ENCODE peak calls at places on chromosomes 2 and 18, in four cellular contexts. One of them, this sample, is unnamed. For H3K27me3, the result is how much of the 10 kb centered on the place peaks cover.

GRCh38 chr2:53381271-53381670 is 386.3 kb upstream of the CHAC2 start:
- DNase-seq in colonic mucosa: no peak
- DNase-seq in testis: no peak
- DNase-seq in GM06990: no peak
- DNase-seq in this sample: no peak

GRCh38 chr2:241869087-241869961 is at the start of gene RTP5:
- DNase-seq in colonic mucosa: no peak
- DNase-seq in testis: no peak
- DNase-seq in GM06990: no peak
- DNase-seq in this sample: no peak

GRCh38 chr18:39951321-39951720 is 2003.7 kb upstream of the PIK3C3 start:
- DNase-seq in testis: no peak
- DNase-seq in colonic mucosa: no peak
- DNase-seq in GM06990: no peak
- DNase-seq in this sample: no peak

GRCh38 chr2:39275016-39275415 is 31.2 kb upstream of the CDKL4 start:
- DNase-seq in testis: no peak
- DNase-seq in GM06990: no peak
- DNase-seq in colonic mucosa: no peak
- DNase-seq in this sample: no peak

GRCh38 chr18:73785276-73785675 is 362.4 kb downstream of the FBXO15 start:
- DNase-seq in colonic mucosa: no peak
- DNase-seq in testis: no peak
- DNase-seq in GM06990: no peak
- DNase-seq in this sample: no peak

GRCh38 chr2:43274055-43274454 is 47.6 kb upstream of the ZFP36L2 start:
- DNase-seq in colonic mucosa: no peak
- DNase-seq in testis: no peak
- DNase-seq in GM06990: no peak
- DNase-seq in this sample: no peak

GRCh38 chr2:134435505-134435904 is 181.6 kb downstream of the MGAT5 start:
- DNase-seq in colonic mucosa: no peak
- DNase-seq in testis: no peak
- DNase-seq in GM06990: no peak
- DNase-seq in this sample: no peak

GRCh38 chr2:89784960-89785359 is 1093.5 kb downstream of the RPIA start:
- DNase-seq in GM06990: no peak
- DNase-seq in testis: no peak
- DNase-seq in colonic mucosa: no peak
- DNase-seq in this sample: no peak

GRCh38 chr2:39530423-39530866 is 93.4 kb upstream of the MAP4K3 start:
- DNase-seq in GM06990: no peak
- DNase-seq in testis: no peak
- DNase-seq in colonic mucosa: no peak
- DNase-seq in this sample: no peak

GRCh38 chr2:27306657-27307544 is 1.3 kb downstream of the UCN start:
- DNase-seq in testis: no peak
- DNase-seq in GM06990: no peak
- DNase-seq in colonic mucosa: no peak
- DNase-seq in this sample: no peak

GRCh38 chr18:57427429-57428181 is 7.6 kb upstream of the ONECUT2 start:
- DNase-seq in colonic mucosa: no peak
- DNase-seq in testis: peak
- DNase-seq in GM06990: no peak
- DNase-seq in this sample: no peak

GRCh38 chr2:96842600-96842999 is 1.2 kb downstream of the ANKRD23 start:
- DNase-seq in GM06990: no peak
- DNase-seq in testis: no peak
- DNase-seq in colonic mucosa: no peak
- DNase-seq in this sample: no peak

GRCh38 chr2:177602611-177603164 is 210.1 kb downstream of the AGPS start:
- DNase-seq in testis: no peak
- DNase-seq in colonic mucosa: peak
- DNase-seq in GM06990: no peak
- DNase-seq in this sample: no peak

GRCh38 chr2:231200805-231201474 is 2.5 kb downstream of the ARMC9 start:
- DNase-seq in GM06990: no peak
- DNase-seq in colonic mucosa: no peak
- DNase-seq in testis: no peak
- DNase-seq in this sample: no peak

GRCh38 chr2:45758018-45758417 is 106.5 kb downstream of the PRKCE start:
- DNase-seq in colonic mucosa: no peak
- DNase-seq in GM06990: no peak
- DNase-seq in testis: no peak
- DNase-seq in this sample: no peak

GRCh38 chr2:45754087-45755015 is 102.9 kb downstream of the PRKCE start:
- DNase-seq in colonic mucosa: no peak
- DNase-seq in testis: no peak
- DNase-seq in GM06990: no peak
- DNase-seq in this sample: no peak

GRCh38 chr2:45759310-45759851 is 107.9 kb downstream of the PRKCE start:
- DNase-seq in GM06990: no peak
- DNase-seq in colonic mucosa: no peak
- DNase-seq in testis: no peak
- DNase-seq in this sample: no peak

GRCh38 chr2:45753381-45753780 is 101.9 kb downstream of the PRKCE start:
- DNase-seq in GM06990: no peak
- DNase-seq in testis: no peak
- DNase-seq in colonic mucosa: no peak
- DNase-seq in this sample: no peak

DNA sequence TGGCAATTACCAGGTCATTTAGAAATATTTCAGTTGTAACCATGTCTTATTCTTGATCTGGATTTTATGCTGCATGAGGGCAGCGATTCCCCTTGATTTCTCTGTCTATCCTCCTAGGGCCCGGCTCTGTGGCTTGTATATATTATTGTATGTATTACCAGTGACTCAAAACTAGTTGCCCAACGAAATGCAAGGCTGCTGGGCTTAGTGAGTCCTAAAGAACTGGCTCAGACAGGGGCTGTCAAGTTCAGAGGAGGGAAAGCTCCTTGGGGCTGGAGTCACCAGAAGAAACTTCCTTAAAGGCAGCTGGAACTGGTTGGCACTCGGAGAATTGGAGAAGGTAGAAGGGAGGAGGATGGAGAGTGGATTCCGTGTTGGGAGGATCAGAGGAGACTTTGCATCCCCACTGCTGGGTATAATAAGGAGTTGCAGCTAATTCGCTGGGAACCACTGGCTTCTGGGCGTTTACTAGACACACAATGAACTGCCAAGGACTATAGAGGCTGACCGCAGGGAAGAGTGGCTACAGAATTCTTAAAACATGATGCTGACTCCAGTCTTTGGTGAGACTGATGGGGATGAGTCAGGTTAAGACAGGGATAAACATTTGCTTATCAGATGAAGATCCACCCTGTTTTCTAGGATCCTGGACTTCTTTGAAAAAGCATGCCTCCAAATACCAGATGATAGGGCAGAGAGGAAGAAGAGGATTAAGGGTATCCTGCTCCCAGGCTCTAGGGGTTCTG is 104.3 kb downstream of the PRKCE start:
- DNase-seq in GM06990: no peak
- DNase-seq in colonic mucosa: no peak
- DNase-seq in testis: no peak
- DNase-seq in this sample: no peak
- H3K4me3 ChIP-seq in GM06990: no peak
- H3K4me3 ChIP-seq in colonic mucosa: no peak
- H3K4me3 ChIP-seq in testis: no peak
- H3K4me3 ChIP-seq in this sample: no peak

DNA sequence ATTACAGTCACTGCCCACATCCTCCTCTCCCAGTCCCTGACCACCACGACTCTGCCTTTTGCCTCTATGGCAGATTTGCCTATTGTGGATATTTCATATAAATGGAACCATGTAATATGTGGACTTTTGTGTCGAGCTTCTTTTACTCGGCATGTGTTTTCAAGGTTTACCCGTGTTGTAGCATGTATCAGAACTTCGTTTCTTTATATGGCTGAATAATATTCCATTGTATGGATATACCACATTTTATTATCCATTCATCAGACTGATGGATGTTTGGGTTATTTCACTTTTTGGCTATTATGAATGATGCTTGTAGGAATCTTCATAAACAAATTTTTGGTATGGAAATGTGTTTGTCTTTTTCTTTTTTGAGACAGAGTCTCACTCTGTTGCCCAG is 24.2 kb upstream of the E2F6 start:
- DNase-seq in colonic mucosa: no peak
- DNase-seq in testis: no peak
- DNase-seq in GM06990: no peak
- DNase-seq in this sample: no peak
- H3K27me3 ChIP-seq in colonic mucosa: under half
- H3K27me3 ChIP-seq in testis: under half
- H3K27me3 ChIP-seq in GM06990: under half
- H3K27me3 ChIP-seq in this sample: under half

GRCh38 chr2:85741811-85742507 is 11.8 kb upstream of the ATOH8 start:
- DNase-seq in testis: no peak
- DNase-seq in GM06990: no peak
- DNase-seq in colonic mucosa: peak
- DNase-seq in this sample: peak
- H3K4me3 ChIP-seq in testis: no peak
- H3K4me3 ChIP-seq in GM06990: no peak
- H3K4me3 ChIP-seq in colonic mucosa: no peak
- H3K4me3 ChIP-seq in this sample: no peak

DNA sequence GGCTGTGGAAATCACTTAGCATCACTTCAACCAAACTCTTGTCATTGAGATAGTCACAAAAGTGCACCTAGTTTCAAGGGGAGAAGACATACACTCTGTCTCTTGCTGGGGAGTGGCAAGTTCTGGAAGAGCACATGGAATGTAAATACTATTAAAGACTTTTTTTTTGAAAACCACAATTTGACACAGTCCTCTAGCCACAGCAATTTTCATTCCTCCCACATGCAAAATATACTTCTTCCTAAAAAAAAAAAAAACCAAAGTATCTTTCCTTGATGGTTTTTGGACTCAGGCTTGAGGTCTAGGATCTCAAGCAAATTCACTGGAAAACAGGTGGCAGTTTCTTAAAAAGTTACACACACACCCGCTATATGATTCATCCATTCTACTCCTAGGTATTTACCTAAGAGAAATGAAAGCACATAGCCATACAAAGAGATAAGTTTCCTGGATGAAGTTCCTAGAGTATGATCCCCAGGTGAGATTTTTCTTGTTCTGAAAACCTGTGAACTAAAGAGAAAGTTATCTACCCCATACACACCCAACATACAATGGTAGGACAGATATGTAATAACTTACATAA is 295.8 kb downstream of the SP3 start:
- DNase-seq in GM06990: no peak
- DNase-seq in colonic mucosa: no peak
- DNase-seq in testis: no peak
- DNase-seq in this sample: no peak
- H3K27me3 ChIP-seq in GM06990: under half
- H3K27me3 ChIP-seq in colonic mucosa: under half
- H3K27me3 ChIP-seq in testis: under half
- H3K27me3 ChIP-seq in this sample: under half

DNA sequence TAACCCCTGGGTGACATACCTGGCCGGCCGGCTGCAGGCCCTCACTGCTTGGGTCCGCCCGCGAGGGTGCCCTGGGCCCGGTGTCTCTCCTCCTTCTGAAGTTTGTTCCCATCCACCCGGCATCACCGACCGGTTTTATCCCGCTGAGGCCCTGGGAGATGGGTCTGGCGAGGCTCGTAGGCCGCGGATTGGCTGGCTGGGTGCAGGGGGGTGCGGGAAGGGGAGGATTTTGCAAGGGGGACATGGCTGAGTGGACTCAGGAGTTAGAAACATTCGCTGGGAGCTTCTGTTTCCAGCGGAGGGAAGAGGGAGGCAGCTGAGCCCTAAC is at the start of gene PAX8:
- DNase-seq in testis: no peak
- DNase-seq in colonic mucosa: no peak
- DNase-seq in GM06990: no peak
- DNase-seq in this sample: no peak
- H3K4me3 ChIP-seq in testis: peak
- H3K4me3 ChIP-seq in colonic mucosa: no peak
- H3K4me3 ChIP-seq in GM06990: no peak
- H3K4me3 ChIP-seq in this sample: no peak

GRCh38 chr2:73205611-73206010 is 3.2 kb downstream of the NOTO start:
- DNase-seq in colonic mucosa: no peak
- DNase-seq in GM06990: no peak
- DNase-seq in testis: no peak
- DNase-seq in this sample: no peak
- H3K27me3 ChIP-seq in colonic mucosa: under half
- H3K27me3 ChIP-seq in GM06990: under half
- H3K27me3 ChIP-seq in testis: under half
- H3K27me3 ChIP-seq in this sample: half or more

GRCh38 chr18:48931680-48932461 is 18.9 kb downstream of the SMAD7 start:
- DNase-seq in GM06990: peak
- DNase-seq in colonic mucosa: no peak
- DNase-seq in testis: no peak
- DNase-seq in this sample: no peak

GRCh38 chr18:48934400-48934707 is 16.4 kb downstream of the SMAD7 start:
- DNase-seq in colonic mucosa: no peak
- DNase-seq in GM06990: no peak
- DNase-seq in testis: no peak
- DNase-seq in this sample: no peak

GRCh38 chr18:48933578-48934399 is 17.0 kb downstream of the SMAD7 start:
- DNase-seq in colonic mucosa: no peak
- DNase-seq in testis: no peak
- DNase-seq in GM06990: no peak
- DNase-seq in this sample: peak

GRCh38 chr18:48932462-48932818 is 18.3 kb downstream of the SMAD7 start:
- DNase-seq in GM06990: no peak
- DNase-seq in testis: no peak
- DNase-seq in colonic mucosa: no peak
- DNase-seq in this sample: no peak

DNA sequence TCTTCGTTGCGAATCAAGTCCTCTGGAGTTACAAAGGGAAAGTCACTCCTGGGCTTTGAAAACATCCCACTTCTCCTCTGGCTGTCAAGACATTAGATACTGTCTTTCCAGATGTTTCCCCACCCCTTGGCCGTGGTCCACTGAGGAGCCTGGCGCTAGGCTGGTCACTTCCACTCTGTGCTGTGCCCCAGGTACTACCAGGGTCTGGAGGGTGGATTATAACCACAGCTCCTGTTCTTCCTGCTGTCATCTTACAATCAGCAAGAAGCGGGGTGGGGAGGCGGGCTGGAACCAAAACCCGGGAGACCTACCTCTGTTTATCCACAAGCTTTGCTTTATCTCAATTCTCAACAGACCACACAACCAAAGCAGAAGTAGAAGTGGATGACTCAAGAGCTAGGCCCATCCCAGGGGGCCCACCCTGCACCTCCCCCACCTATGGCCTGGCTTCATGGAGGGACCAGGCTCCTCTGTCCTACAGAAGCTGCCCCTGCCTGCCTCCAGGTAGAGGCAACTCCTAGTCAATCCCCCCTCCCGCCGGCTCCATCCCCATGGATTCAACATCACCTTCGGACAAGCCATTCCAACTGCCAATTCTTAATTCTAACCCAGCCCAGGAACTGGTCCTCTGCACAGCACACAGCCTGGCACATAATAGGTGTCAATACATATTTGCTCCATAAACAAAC is 17.8 kb downstream of the SMAD7 start:
- DNase-seq in GM06990: peak
- DNase-seq in testis: no peak
- DNase-seq in colonic mucosa: no peak
- DNase-seq in this sample: no peak
- H3K4me3 ChIP-seq in GM06990: peak
- H3K4me3 ChIP-seq in testis: no peak
- H3K4me3 ChIP-seq in colonic mucosa: no peak
- H3K4me3 ChIP-seq in this sample: peak

GRCh38 chr18:76018211-76018610 is 476.8 kb downstream of the ZNF516 start:
- DNase-seq in testis: no peak
- DNase-seq in GM06990: no peak
- DNase-seq in colonic mucosa: no peak
- DNase-seq in this sample: no peak
- H3K27me3 ChIP-seq in testis: under half
- H3K27me3 ChIP-seq in GM06990: under half
- H3K27me3 ChIP-seq in colonic mucosa: under half
- H3K27me3 ChIP-seq in this sample: under half